ENCODE peak calls at places on chromosomes 16 and 17, in eight cellular contexts. D is upper lobe of left lung, Q is Panc1, J is K562, R is GM12878, W is GM23338, F is HCT116, Y is HepG2. O is an unnamed sample.

GRCh38 chr17:29205047-29205446 is 24.8 kb upstream of the MYO18A start:
- ATAC-seq in D (no peak), Q (peak; percentile 25), J (peak; percentile 40), R (no peak), W (no peak), F (no peak), Y (no peak), O (no peak)

GRCh38 chr17:46171939-46172338 is 21.3 kb downstream of the KANSL1 start:
- ATAC-seq in D (no peak), Q (no peak), J (no peak), R (no peak), W (peak; percentile 8), F (no peak), Y (no peak), O (no peak)

GRCh38 chr17:13885550-13885949 is 183.8 kb upstream of the COX10 start:
- ATAC-seq in D (peak; percentile 30), Q (no peak), J (no peak), R (no peak), W (no peak), F (no peak), Y (no peak), O (no peak)

GRCh38 chr17:65433592-65433991 is 127.9 kb downstream of the AXIN2 start:
- ATAC-seq in D (no peak), Q (no peak), J (no peak), R (no peak), W (no peak), F (peak; percentile 24), Y (no peak), O (no peak)

GRCh38 chr16:1746693-1747195 is 24.6 kb downstream of the NME3 start:
- ATAC-seq in D (no peak), Q (no peak), J (no peak), R (no peak), W (no peak), F (no peak), Y (no peak), O (no peak)

GRCh38 chr17:80394629-80395216 is 20.2 kb upstream of the ENDOV start:
- ATAC-seq in D (no peak), Q (no peak), J (no peak), R (no peak), W (peak; percentile 30), F (no peak), Y (no peak), O (no peak)

GRCh38 chr17:44082206-44082605 is 11.7 kb downstream of the G6PC3 start:
- ATAC-seq in D (no peak), Q (no peak), J (no peak), R (no peak), W (no peak), F (no peak), Y (no peak), O (no peak)

GRCh38 chr17:64599187-64599676 is 62.9 kb downstream of the SMURF2 start:
- ATAC-seq in D (no peak), Q (peak; percentile 90), J (peak; percentile 98), R (peak; percentile 98), W (peak; percentile 76), F (no peak), Y (no peak), O (no peak)

GRCh38 chr17:57881783-57882291 is 32.0 kb upstream of the MRPS23 start:
- ATAC-seq in D (no peak), Q (no peak), J (no peak), R (no peak), W (peak; percentile 9), F (no peak), Y (no peak), O (peak; percentile 39)

GRCh38 chr17:29059281-29059680 is 16.3 kb downstream of the PIPOX start:
- ATAC-seq in D (no peak), Q (no peak), J (no peak), R (no peak), W (no peak), F (no peak), Y (no peak), O (no peak)

GRCh38 chr17:16973760-16974540 is 2.0 kb upstream of the TNFRSF13B start:
- ATAC-seq in D (no peak), Q (no peak), J (no peak), R (peak; percentile 15), W (no peak), F (no peak), Y (no peak), O (no peak)

GRCh38 chr17:19771971-19772630 is 24.0 kb upstream of the ALDH3A1 start:
- ATAC-seq in D (no peak), Q (no peak), J (no peak), R (no peak), W (no peak), F (no peak), Y (peak; percentile 52), O (no peak)

GRCh38 chr17:56978441-56979090 is 635 bp downstream of the SCPEP1 start:
- ATAC-seq in D (no peak), Q (no peak), J (no peak), R (peak; percentile 49), W (no peak), F (peak; percentile 2), Y (no peak), O (no peak)

GRCh38 chr16:85083051-85083639 is 29.1 kb downstream of the CIBAR2 start:
- ATAC-seq in D (no peak), Q (no peak), J (no peak), R (peak; percentile 37), W (peak; percentile 80), F (no peak), Y (no peak), O (no peak)

GRCh38 chr16:66332599-66332998 is 33.9 kb upstream of the CDH5 start:
- ATAC-seq in D (no peak), Q (no peak), J (no peak), R (no peak), W (no peak), F (no peak), Y (no peak), O (no peak)

GRCh38 chr16:74577882-74578366 is 29.0 kb downstream of the GLG1 start:
- ATAC-seq in D (no peak), Q (no peak), J (no peak), R (peak; percentile 76), W (no peak), F (peak; percentile 86), Y (no peak), O (no peak)

GRCh38 chr17:17826340-17826708 is 10.5 kb downstream of the SREBF1 start:
- ATAC-seq in D (no peak), Q (no peak), J (no peak), R (no peak), W (no peak), F (no peak), Y (no peak), O (no peak)

GRCh38 chr16:11224894-11225676 is 30.9 kb downstream of the SOCS1 start:
- ATAC-seq in D (peak; percentile 19), Q (peak; percentile 15), J (no peak), R (peak; percentile 89), W (no peak), F (no peak), Y (peak; percentile 9), O (no peak)

GRCh38 chr16:83898463-83899271 is at the start of gene MLYCD:
- ATAC-seq in D (peak; percentile 95), Q (peak; percentile 97), J (peak; percentile 94), R (peak; percentile 96), W (peak; percentile 93), F (peak; percentile 93), Y (peak; percentile 93), O (peak; percentile 94)
- H3K27ac ChIP-seq in D (peak within 1 kb of the TSS; percentile 92), Q (peak within 1 kb of the TSS; percentile 61), J (peak within 1 kb of the TSS; percentile 41), R (peak within 1 kb of the TSS; percentile 50), W (no peak within 1 kb of the TSS), F (peak within 1 kb of the TSS; percentile 61), Y (peak within 1 kb of the TSS; percentile 83), O (peak within 1 kb of the TSS; percentile 97)

DNA sequence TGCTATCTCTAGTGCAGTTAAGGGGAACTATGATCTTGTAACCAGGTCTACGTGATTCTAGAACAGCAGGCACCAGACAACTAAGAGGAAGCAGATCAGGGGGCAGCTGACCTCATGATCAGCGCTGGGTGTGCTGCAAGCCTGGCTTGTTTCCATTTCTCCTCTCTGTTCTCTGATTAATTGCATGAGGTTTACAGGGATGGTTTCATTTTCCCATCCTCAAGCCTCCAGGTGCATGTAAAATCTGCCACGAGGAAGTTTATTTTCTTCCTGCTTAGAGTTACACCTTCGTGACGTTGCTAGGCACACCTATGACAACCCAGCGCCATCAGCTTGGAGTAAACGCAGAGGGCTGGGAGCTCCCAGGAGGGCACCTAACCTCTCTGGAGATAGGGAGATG is 4.3 kb upstream of the NUPR1 start:
- ATAC-seq in D (no peak), Q (no peak), J (no peak), R (peak; percentile 74), W (no peak), F (no peak), Y (no peak), O (no peak)
- TF ChIP-seq POLR2AphosphoS5 in D (peak; percentile 35), Q (no peak), J (no peak), R (no peak), W (no peak), F (no peak), Y (no peak), O (no peak)

DNA sequence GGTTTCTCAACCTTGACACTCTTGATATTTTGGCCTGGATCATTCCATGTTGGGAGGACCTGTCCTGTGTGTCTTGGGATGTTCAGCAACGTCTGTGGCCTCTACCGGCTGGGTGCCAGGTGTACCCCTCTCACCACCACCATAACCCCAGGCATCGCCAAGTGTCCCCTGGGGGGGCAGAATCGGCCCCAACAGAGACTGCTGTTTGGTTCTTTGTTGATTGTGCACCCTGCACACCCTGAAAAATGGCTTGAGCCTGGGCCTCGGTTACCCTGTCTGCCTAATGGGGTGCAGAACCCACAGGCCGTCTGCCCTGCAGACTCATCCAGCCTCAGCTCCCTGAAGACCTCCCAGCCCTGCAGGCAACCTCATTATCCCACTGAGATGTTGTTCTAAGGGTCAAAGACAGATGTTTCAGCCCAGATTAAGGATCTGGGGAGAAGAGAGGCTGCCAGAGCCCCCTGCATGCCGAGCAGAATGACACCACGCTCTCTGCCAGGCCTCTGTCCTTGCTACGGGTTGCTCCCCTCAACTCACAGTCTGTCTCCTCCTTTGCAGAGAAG is 9.2 kb downstream of the CACNG1 start:
- ATAC-seq in D (no peak), Q (no peak), J (no peak), R (no peak), W (no peak), F (no peak), Y (peak; percentile 9), O (no peak)
- H3K4me1 ChIP-seq in D (no peaks in the 10 kb centered on the region), Q (no peaks in the 10 kb centered on the region), J (no peaks in the 10 kb centered on the region), R (peaks cover 7% of the 10 kb centered on the region), W (no peaks in the 10 kb centered on the region), F (no peaks in the 10 kb centered on the region), Y (no peaks in the 10 kb centered on the region), O (no peaks in the 10 kb centered on the region)

GRCh38 chr17:68383443-68384321 is 73.6 kb downstream of the WIPI1 start:
- ATAC-seq in D (peak; percentile 62), Q (no peak), J (no peak), R (no peak), W (no peak), F (peak; percentile 62), Y (peak; percentile 74), O (peak; percentile 67)

GRCh38 chr17:68382582-68383085 is 74.7 kb downstream of the WIPI1 start:
- ATAC-seq in D (no peak), Q (no peak), J (no peak), R (no peak), W (no peak), F (no peak), Y (no peak), O (no peak)

GRCh38 chr17:68383120-68383442 is 74.2 kb downstream of the WIPI1 start:
- ATAC-seq in D (no peak), Q (no peak), J (no peak), R (no peak), W (no peak), F (peak; percentile 1), Y (no peak), O (no peak)

GRCh38 chr17:68385490-68386215 is 71.6 kb downstream of the WIPI1 start:
- ATAC-seq in D (no peak), Q (no peak), J (no peak), R (no peak), W (no peak), F (no peak), Y (no peak), O (no peak)

GRCh38 chr17:68384941-68385340 is 72.4 kb downstream of the WIPI1 start:
- ATAC-seq in D (no peak), Q (no peak), J (no peak), R (no peak), W (no peak), F (no peak), Y (no peak), O (no peak)
- H3K27ac ChIP-seq in D (peak overlapping the region; percentile 77), Q (no peak overlapping the region), J (no peak overlapping the region), R (no peak overlapping the region), W (no peak overlapping the region), F (peak overlapping the region; percentile 96), Y (peak overlapping the region; percentile 97), O (peak overlapping the region; percentile 31)

O was measured in gastroesophageal sphincter.